ENCODE peak calls at places on chromosomes 6 and 20, in nine cellular contexts. I is fibroblast of the aortic adventitia, V is SK-N-SH, H is fibroblast of lung, Q is dorsolateral prefrontal cortex, T is thoracic aorta, C is A549, U is WTC11, P is MCF 10A. E is an unnamed sample.

GRCh38 chr6:136251394-136251793 is 1.3 kb upstream of the MTFR2 start:
- DNase-seq in I (no peak), V (no peak), H (no peak), Q (no peak), T (no peak), C (no peak), U (no peak), P (no peak), E (no peak)

GRCh38 chr6:39396854-39397253 is 74.4 kb upstream of the KCNK16 start:
- DNase-seq in I (no peak), V (no peak), H (no peak), Q (no peak), T (no peak), C (no peak), U (no peak), P (no peak), E (no peak)

GRCh38 chr6:22432060-22432459 is 135.2 kb upstream of the PRL start:
- DNase-seq in I (no peak), V (no peak), H (no peak), Q (no peak), T (no peak), C (no peak), U (no peak), P (no peak), E (no peak)

GRCh38 chr20:11379257-11380011 is 538.3 kb upstream of the BTBD3 start:
- DNase-seq in I (no peak), V (no peak), H (no peak), Q (no peak), T (no peak), C (no peak), U (peak), P (no peak), E (peak)

GRCh38 chr6:5036309-5036708 is 32.5 kb upstream of the RPP40 start:
- DNase-seq in I (no peak), V (no peak), H (peak), Q (no peak), T (no peak), C (peak), U (peak), P (peak), E (peak)

GRCh38 chr6:138403801-138404665 is at the start of gene HEBP2:
- DNase-seq in I (peak), V (peak), H (peak), Q (peak), T (peak), C (peak), U (peak), P (peak), E (peak)

GRCh38 chr6:33610779-33611421 is 10.2 kb upstream of the ITPR3 start:
- DNase-seq in I (no peak), V (peak), H (no peak), Q (no peak), T (no peak), C (no peak), U (no peak), P (peak), E (no peak)

GRCh38 chr6:159422041-159422984 is 253.1 kb downstream of the FNDC1 start:
- DNase-seq in I (peak), V (no peak), H (no peak), Q (no peak), T (peak), C (no peak), U (no peak), P (no peak), E (no peak)

GRCh38 chr6:6556162-6556737 is 32.3 kb upstream of the LY86 start:
- DNase-seq in I (no peak), V (no peak), H (peak), Q (no peak), T (no peak), C (no peak), U (no peak), P (peak), E (no peak)

GRCh38 chr6:31948753-31949413 is 3.0 kb downstream of the CFB start:
- DNase-seq in I (peak), V (no peak), H (peak), Q (no peak), T (no peak), C (no peak), U (no peak), P (peak), E (no peak)

GRCh38 chr6:38982470-38982869 is 66.1 kb upstream of the GLP1R start:
- DNase-seq in I (no peak), V (no peak), H (no peak), Q (no peak), T (no peak), C (no peak), U (no peak), P (peak), E (no peak)

GRCh38 chr6:1607557-1608221 is 2.0 kb upstream of the FOXC1 start:
- DNase-seq in I (no peak), V (no peak), H (no peak), Q (no peak), T (no peak), C (no peak), U (peak), P (no peak), E (peak)

GRCh38 chr20:45911486-45912343 is at the start of gene PLTP:
- DNase-seq in I (peak), V (peak), H (peak), Q (peak), T (no peak), C (no peak), U (peak), P (no peak), E (peak)

GRCh38 chr6:130761286-130761685 is 65.9 kb upstream of the SMLR1 start:
- DNase-seq in I (no peak), V (no peak), H (no peak), Q (no peak), T (no peak), C (no peak), U (no peak), P (no peak), E (no peak)

GRCh38 chr20:40607927-40608326 is 81.1 kb downstream of the MAFB start:
- DNase-seq in I (no peak), V (no peak), H (no peak), Q (peak), T (no peak), C (no peak), U (no peak), P (no peak), E (no peak)

GRCh38 chr20:46592580-46593362 is 42.3 kb upstream of the OCSTAMP start:
- DNase-seq in I (no peak), V (no peak), H (no peak), Q (no peak), T (no peak), C (no peak), U (peak), P (peak), E (no peak)

GRCh38 chr6:49550413-49551125 is at the start of gene C6orf141:
- DNase-seq in I (no peak), V (peak), H (no peak), Q (no peak), T (no peak), C (peak), U (peak), P (peak), E (peak)

GRCh38 chr6:169014681-169015080 is 239.0 kb downstream of the THBS2 start:
- DNase-seq in I (no peak), V (no peak), H (no peak), Q (no peak), T (no peak), C (no peak), U (no peak), P (no peak), E (no peak)

DNA sequence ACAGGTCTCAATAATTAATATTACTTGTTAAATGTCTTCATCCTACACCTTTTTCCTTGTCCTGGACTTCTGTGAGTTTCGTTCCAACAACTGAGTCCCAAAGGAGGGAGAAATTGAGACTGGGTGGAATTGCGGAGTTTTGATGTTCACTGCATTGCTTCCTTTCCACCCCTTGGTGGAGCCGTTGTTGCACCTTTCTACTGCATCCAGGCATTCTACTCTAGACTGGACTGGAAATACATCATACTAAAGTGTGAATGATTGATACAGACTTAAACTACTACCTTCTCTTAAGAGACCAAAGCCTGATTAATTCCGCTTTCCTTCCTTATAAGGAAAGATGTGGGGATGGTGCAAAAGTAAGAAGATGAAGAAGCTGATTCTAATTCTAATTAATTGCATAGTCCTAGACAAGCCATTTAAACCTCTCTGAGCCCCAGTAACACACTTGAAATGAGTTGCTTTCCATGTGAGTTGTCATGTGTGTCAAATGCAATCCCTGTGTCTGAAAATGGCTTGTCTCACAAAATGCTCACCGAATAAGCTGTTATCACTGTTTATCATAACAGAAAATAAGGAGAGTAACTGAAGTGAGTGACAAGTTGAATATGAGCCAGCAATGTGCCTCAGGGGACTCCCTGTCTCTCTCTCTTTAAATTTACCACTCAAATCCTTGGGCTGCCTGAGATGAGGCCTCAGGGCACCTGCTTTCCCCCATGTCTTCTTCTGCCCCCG is 338.3 kb upstream of the CHD6 start:
- DNase-seq in I (no peak), V (peak), H (no peak), Q (no peak), T (no peak), C (no peak), U (peak), P (no peak), E (peak)
- TF ChIP-seq CTCF in I (no peak), V (peak), H (peak), Q (peak), T (no peak), C (peak), U (peak), P (no peak), E (peak)

GRCh38 chr20:34070079-34070439 is 42.0 kb downstream of the EIF2S2 start:
- DNase-seq in I (no peak), V (no peak), H (no peak), Q (no peak), T (no peak), C (no peak), U (no peak), P (no peak), E (no peak)
- TF ChIP-seq CTCF in I (no peak), V (no peak), H (no peak), Q (no peak), T (no peak), C (no peak), U (no peak), P (no peak), E (peak)

DNA sequence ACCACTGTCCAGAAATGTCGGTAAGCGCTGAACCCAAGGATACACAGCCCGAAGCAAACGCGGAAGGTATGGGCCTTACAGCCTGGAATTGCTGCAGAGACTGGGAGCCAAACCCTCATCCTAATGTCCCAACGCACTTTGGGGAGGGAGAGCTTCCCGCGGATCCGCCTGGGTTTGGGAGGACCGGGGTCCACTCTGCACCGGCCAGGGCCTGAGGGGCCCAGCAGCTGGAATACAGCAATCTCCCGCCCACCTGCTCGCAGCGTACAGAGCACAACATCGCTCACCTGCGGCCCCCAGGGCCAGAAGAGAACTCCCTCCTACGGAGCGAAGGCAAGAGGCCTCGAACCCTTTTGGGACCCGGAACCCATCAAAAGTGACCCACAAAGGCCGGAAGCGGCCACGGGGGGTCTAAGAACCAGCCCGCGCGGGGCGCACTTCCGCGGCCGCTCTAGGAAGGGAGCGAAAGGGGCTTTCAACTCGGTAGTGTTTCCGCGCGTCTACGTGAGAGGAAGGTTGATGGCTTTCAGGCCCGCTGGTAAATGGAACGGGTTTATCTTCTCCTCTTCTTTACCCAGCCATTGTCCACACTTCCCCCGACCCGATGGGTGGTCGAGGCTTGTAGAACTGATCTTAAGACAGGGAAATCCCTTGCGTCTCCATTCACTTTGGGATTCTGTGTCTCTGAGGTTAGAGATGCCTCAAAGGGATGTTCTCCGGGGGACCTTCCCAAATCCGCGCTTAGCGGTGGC is at the start of gene ZSCAN12:
- DNase-seq in I (peak), V (peak), H (peak), Q (peak), T (peak), C (peak), U (peak), P (peak), E (peak)
- TF ChIP-seq CTCF in I (peak), V (peak), H (peak), Q (peak), T (peak), C (peak), U (no peak), P (no peak), E (peak)

DNA sequence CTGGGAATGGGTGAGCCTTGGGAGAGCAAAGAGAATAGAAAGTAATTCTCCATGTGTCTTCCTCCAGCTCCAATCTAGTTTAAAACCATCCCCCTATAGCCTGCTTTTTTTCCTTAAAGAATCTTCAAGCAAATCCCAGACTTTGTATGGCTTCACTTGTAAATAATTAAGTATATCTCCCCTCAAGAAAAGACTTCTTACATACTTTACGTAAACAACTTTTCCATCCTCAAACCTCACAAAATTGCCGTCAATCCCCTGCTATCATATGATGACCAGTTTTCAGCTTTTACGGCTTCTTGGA is 88.5 kb upstream of the PHACTR3 start:
- DNase-seq in I (no peak), V (no peak), H (no peak), Q (no peak), T (no peak), C (no peak), U (no peak), P (no peak), E (no peak)
- TF ChIP-seq CTCF in I (no peak), V (no peak), H (no peak), Q (peak), T (peak), C (no peak), U (no peak), P (no peak), E (peak)